ENCODE peak calls at places on chromosome 19, in ten cellular contexts. N is activated T-cell treated with anti-CD3 and anti-CD28 coated beads for 1 hour; Z is left ventricle myocardium inferior; J is WTC11; E is LoVo; T is progenitor cell of endocrine pancreas; A is right atrium auricular region; Q is NCI-H1417; L is activated naive CD8-positive, alpha-beta T cell treated with anti-CD3 and anti-CD28 coated beads, Interleukin-2, amount 50 U/mL, for 16 hours; F is H1. H is an unnamed sample.
A peak's percentile ranks its signal among the peaks of the same experiment; 100 is the strongest.

GRCh38 chr19:55477905-55478304 is 1.5 kb downstream of the ZNF628 start:
- DNase-seq in F (no peak), J (no peak), Z (no peak), N (no peak), Q (no peak), L (no peak), T (no peak), A (no peak), E (no peak), H (no peak)

GRCh38 chr19:29172302-29172701 is 40.6 kb downstream of the UQCRFS1 start:
- DNase-seq in L (no peak), E (no peak), T (no peak), Z (no peak), J (no peak), F (no peak), A (no peak), N (no peak), Q (no peak), H (no peak)

GRCh38 chr19:9149976-9150375 is 9.8 kb downstream of the ZNF317 start:
- DNase-seq in L (no peak), Z (no peak), Q (no peak), E (peak; percentile 38), J (no peak), N (no peak), F (no peak), A (no peak), T (no peak), H (no peak)

GRCh38 chr19:38975861-38976271 is 324 bp upstream of the FBXO17 start:
- DNase-seq in T (no peak), Z (no peak), Q (no peak), N (no peak), A (no peak), F (peak; percentile 68), E (no peak), L (no peak), J (peak; percentile 29), H (peak; percentile 20)

GRCh38 chr19:8449830-8450229 is 5.1 kb downstream of the HNRNPM start:
- DNase-seq in L (no peak), E (no peak), Q (no peak), A (no peak), J (no peak), T (no peak), F (no peak), Z (no peak), N (no peak), H (no peak)

GRCh38 chr19:35115538-35115951 is at the start of gene FXYD3:
- DNase-seq in N (no peak), Q (peak; percentile 32), E (peak; percentile 63), J (no peak), F (no peak), A (no peak), T (no peak), Z (no peak), L (no peak), H (no peak)

GRCh38 chr19:42426643-42427042 is 545 bp downstream of the LIPE start:
- DNase-seq in Q (no peak), F (no peak), E (no peak), Z (no peak), L (no peak), J (no peak), A (no peak), T (no peak), N (no peak), H (no peak)

GRCh38 chr19:16888629-16889371 is at the start of gene F2RL3:
- DNase-seq in L (no peak), T (no peak), N (no peak), E (no peak), J (no peak), F (no peak), Q (no peak), A (peak; percentile 63), Z (peak; percentile 58), H (peak; percentile 76)

GRCh38 chr19:55258476-55258827 is 365 bp downstream of the PPP6R1 start:
- DNase-seq in J (no peak), A (no peak), Z (peak; percentile 31), T (peak; percentile 31), N (peak; percentile 41), F (no peak), Q (peak; percentile 56), E (no peak), L (no peak), H (no peak)

H was measured in heart left ventricle.